ENCODE peak calls at places on chromosome 18, in five cellular contexts. Y is breast epithelium, A is spleen, H is lower leg skin, R is A549. L is an unnamed sample.

GRCh38 chr18:58863539-58864145 is 1.0 kb upstream of the ZNF532 start:
- DNase-seq in Y (no peak), A (peak), H (no peak), R (no peak), L (peak)

GRCh38 chr18:62498616-62499262 is 24.1 kb upstream of the ZCCHC2 start:
- DNase-seq in Y (no peak), A (no peak), H (no peak), R (no peak), L (no peak)

GRCh38 chr18:67142604-67143003 is 373.9 kb downstream of the DSEL start:
- DNase-seq in Y (no peak), A (no peak), H (no peak), R (no peak), L (no peak)

GRCh38 chr18:62452280-62452824 is 70.5 kb upstream of the ZCCHC2 start:
- DNase-seq in Y (no peak), A (no peak), H (no peak), R (peak), L (no peak)

GRCh38 chr18:57359433-57359832 is 7.1 kb downstream of the ST8SIA3 start:
- DNase-seq in Y (no peak), A (no peak), H (no peak), R (no peak), L (no peak)

GRCh38 chr18:23970161-23971153 is 44.1 kb upstream of the TTC39C start:
- DNase-seq in Y (no peak), A (no peak), H (no peak), R (no peak), L (no peak)

GRCh38 chr18:14092625-14093361 is 39.4 kb downstream of the ZNF519 start:
- DNase-seq in Y (no peak), A (no peak), H (no peak), R (no peak), L (no peak)

GRCh38 chr18:54316071-54316820 is 41.4 kb downstream of the STARD6 start:
- DNase-seq in Y (no peak), A (no peak), H (no peak), R (no peak), L (no peak)

GRCh38 chr18:79397288-79397829 is 1.6 kb downstream of the NFATC1 start:
- DNase-seq in Y (no peak), A (peak), H (no peak), R (no peak), L (no peak)

GRCh38 chr18:52499018-52499417 is 159.0 kb downstream of the DCC start:
- DNase-seq in Y (no peak), A (no peak), H (no peak), R (peak), L (no peak)

GRCh38 chr18:36511791-36512352 is 214.4 kb downstream of the FHOD3 start:
- DNase-seq in Y (no peak), A (no peak), H (no peak), R (no peak), L (no peak)

GRCh38 chr18:8232791-8233190 is 376.4 kb upstream of the RAB12 start:
- DNase-seq in Y (no peak), A (no peak), H (no peak), R (no peak), L (no peak)

GRCh38 chr18:51196811-51197660 is 445 bp downstream of the MEX3C start:
- DNase-seq in Y (peak), A (peak), H (peak), R (no peak), L (peak)

GRCh38 chr18:49974079-49974478 is 160.7 kb upstream of the ACAA2 start:
- DNase-seq in Y (no peak), A (no peak), H (no peak), R (no peak), L (no peak)

GRCh38 chr18:59700535-59700967 is 3.3 kb upstream of the CCBE1 start:
- DNase-seq in Y (no peak), A (no peak), H (no peak), R (no peak), L (peak)

GRCh38 chr18:72541871-72542690 is 2.1 kb downstream of the CBLN2 start:
- DNase-seq in Y (no peak), A (no peak), H (no peak), R (no peak), L (no peak)

GRCh38 chr18:55300469-55301195 is 287.4 kb downstream of the TCF4 start:
- DNase-seq in Y (no peak), A (no peak), H (no peak), R (no peak), L (no peak)

GRCh38 chr18:8946046-8946838 is 156.3 kb upstream of the NDUFV2 start:
- DNase-seq in Y (no peak), A (no peak), H (no peak), R (no peak), L (no peak)

GRCh38 chr18:59639821-59640220 is 57.4 kb downstream of the CCBE1 start:
- DNase-seq in Y (no peak), A (no peak), H (no peak), R (no peak), L (no peak)

GRCh38 chr18:67508146-67508545 is 8.4 kb downstream of the DSEL start:
- DNase-seq in Y (no peak), A (no peak), H (no peak), R (no peak), L (no peak)

GRCh38 chr18:23416283-23416682 is 36.8 kb upstream of the RIOK3 start:
- DNase-seq in Y (no peak), A (no peak), H (no peak), R (no peak), L (no peak)

GRCh38 chr18:62521588-62521987 is 1.2 kb upstream of the ZCCHC2 start:
- DNase-seq in Y (no peak), A (no peak), H (no peak), R (no peak), L (no peak)

GRCh38 chr18:39776766-39777165 is 2178.3 kb upstream of the PIK3C3 start:
- DNase-seq in Y (no peak), A (no peak), H (no peak), R (no peak), L (no peak)

GRCh38 chr18:36309436-36310391 is 12.2 kb downstream of the FHOD3 start:
- DNase-seq in Y (peak), A (no peak), H (no peak), R (peak), L (peak)

GRCh38 chr18:24404591-24404990 is 7.0 kb upstream of the OSBPL1A start:
- DNase-seq in Y (no peak), A (no peak), H (no peak), R (no peak), L (no peak)

GRCh38 chr18:59246796-59247195 is 26.5 kb downstream of the RAX start:
- DNase-seq in Y (no peak), A (no peak), H (no peak), R (no peak), L (no peak)

GRCh38 chr18:595571-595970 is 1.2 kb upstream of the CLUL1 start:
- DNase-seq in Y (no peak), A (no peak), H (no peak), R (no peak), L (no peak)

GRCh38 chr18:72675394-72675793 is 131.3 kb upstream of the CBLN2 start:
- DNase-seq in Y (no peak), A (no peak), H (no peak), R (no peak), L (no peak)

GRCh38 chr18:3924455-3924854 is 474.5 kb downstream of the TGIF1 start:
- DNase-seq in Y (no peak), A (no peak), H (no peak), R (no peak), L (peak)

GRCh38 chr18:4444306-4444705 is 10.8 kb downstream of the DLGAP1 start:
- DNase-seq in Y (no peak), A (no peak), H (no peak), R (no peak), L (no peak)

GRCh38 chr18:63949068-63949737 is at the start of gene HMSD:
- DNase-seq in Y (no peak), A (peak), H (peak), R (peak), L (peak)

GRCh38 chr18:77701977-77702376 is 452.3 kb downstream of the GALR1 start:
- DNase-seq in Y (no peak), A (no peak), H (no peak), R (no peak), L (no peak)

GRCh38 chr18:77705301-77705700 is 455.7 kb downstream of the GALR1 start:
- DNase-seq in Y (no peak), A (no peak), H (no peak), R (no peak), L (no peak)

GRCh38 chr18:77700051-77700450 is 450.4 kb downstream of the GALR1 start:
- DNase-seq in Y (no peak), A (no peak), H (no peak), R (no peak), L (no peak)

GRCh38 chr18:77702686-77703085 is 453.0 kb downstream of the GALR1 start:
- DNase-seq in Y (no peak), A (no peak), H (no peak), R (peak), L (no peak)
- TF ChIP-seq CTCF in Y (no peak), A (no peak), H (no peak), R (peak), L (peak)

GRCh38 chr18:12679183-12679786 is 21.4 kb upstream of the SPIRE1 start:
- DNase-seq in Y (no peak), A (peak), H (peak), R (no peak), L (peak)
- TF ChIP-seq POLR2A in Y (no peak), A (no peak), H (no peak), R (peak), L (peak)

DNA sequence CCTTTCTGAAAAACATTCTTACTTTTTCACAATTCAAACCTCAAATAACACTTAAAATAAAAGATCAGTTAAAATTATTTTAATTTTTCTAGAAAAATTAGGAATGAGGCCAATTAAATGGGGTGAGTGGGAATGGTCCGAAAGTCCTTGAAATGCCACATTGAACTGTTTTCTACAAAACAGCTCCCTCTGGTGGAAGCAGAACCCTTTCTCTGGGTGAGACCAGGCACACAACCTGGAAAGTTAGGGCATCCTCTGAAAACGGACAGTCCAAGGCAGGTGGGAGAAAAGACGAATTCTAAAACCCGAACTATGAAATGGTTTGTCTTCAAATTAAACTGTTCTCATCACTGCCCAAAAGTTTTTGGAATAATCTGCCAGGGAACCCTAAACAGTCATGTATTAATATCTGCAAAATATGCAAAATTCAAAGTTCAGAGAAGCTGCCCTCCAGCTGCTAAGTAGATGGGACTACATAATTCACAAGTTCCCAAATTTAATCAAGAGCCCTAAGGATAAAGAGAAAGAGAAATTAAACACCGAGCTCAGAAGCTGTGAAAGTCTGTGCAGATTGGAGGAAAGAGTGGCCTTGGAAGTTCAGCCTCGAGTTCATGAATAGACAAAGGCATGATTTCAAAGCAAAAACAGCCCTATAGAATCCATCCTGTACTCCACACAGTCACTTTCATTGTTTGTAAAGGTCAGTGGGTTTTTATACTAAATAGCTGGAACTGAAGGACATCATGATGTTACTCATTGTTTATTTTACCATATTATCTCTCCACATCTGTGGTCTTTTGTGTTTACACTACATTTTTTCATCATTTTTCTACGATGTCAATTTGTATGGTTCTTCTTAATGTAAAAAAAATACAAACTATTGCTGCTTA is 108.3 kb downstream of the PIEZO2 start:
- DNase-seq in Y (no peak), A (no peak), H (peak), R (peak), L (peak)
- TF ChIP-seq CTCF in Y (peak), A (peak), H (no peak), R (peak), L (peak)

GRCh38 chr18:68714707-68715496 is at the start of gene TMX3:
- DNase-seq in Y (peak), A (peak), H (peak), R (peak), L (peak)
- TF ChIP-seq POLR2A in Y (no peak), A (peak), H (no peak), R (peak), L (no peak)

DNA sequence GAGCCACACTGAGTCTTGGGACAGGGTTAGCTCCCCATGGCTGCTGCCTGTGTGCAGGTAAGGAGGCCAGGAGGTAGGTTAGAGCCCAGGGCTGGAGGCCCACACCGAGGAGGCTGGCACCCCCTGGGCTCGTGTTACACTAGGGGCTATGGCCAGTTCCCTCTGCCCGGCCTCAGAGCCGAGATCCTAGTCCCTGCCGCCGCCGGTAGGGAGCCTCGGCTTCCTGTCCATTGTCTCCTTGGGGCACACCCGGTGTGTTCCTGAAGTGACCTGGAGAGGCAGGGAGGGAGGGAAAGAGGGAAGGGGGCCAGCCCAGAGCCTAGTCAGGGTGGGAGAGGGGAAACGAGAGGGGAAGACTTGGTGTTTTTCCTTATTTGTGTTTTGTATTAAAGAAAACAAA is 170.5 kb downstream of the CTIF start:
- DNase-seq in Y (no peak), A (no peak), H (no peak), R (no peak), L (no peak)
- TF ChIP-seq CTCF in Y (no peak), A (no peak), H (no peak), R (no peak), L (no peak)

GRCh38 chr18:46010676-46011075 is 43.5 kb upstream of the EPG5 start:
- DNase-seq in Y (no peak), A (no peak), H (no peak), R (no peak), L (no peak)

GRCh38 chr18:46010050-46010449 is 42.9 kb upstream of the EPG5 start:
- DNase-seq in Y (no peak), A (no peak), H (no peak), R (no peak), L (no peak)

GRCh38 chr18:46013484-46014189 is 46.5 kb upstream of the EPG5 start:
- DNase-seq in Y (no peak), A (no peak), H (no peak), R (no peak), L (no peak)

GRCh38 chr18:46007165-46007564 is 40.0 kb upstream of the EPG5 start:
- DNase-seq in Y (no peak), A (no peak), H (no peak), R (no peak), L (no peak)

DNA sequence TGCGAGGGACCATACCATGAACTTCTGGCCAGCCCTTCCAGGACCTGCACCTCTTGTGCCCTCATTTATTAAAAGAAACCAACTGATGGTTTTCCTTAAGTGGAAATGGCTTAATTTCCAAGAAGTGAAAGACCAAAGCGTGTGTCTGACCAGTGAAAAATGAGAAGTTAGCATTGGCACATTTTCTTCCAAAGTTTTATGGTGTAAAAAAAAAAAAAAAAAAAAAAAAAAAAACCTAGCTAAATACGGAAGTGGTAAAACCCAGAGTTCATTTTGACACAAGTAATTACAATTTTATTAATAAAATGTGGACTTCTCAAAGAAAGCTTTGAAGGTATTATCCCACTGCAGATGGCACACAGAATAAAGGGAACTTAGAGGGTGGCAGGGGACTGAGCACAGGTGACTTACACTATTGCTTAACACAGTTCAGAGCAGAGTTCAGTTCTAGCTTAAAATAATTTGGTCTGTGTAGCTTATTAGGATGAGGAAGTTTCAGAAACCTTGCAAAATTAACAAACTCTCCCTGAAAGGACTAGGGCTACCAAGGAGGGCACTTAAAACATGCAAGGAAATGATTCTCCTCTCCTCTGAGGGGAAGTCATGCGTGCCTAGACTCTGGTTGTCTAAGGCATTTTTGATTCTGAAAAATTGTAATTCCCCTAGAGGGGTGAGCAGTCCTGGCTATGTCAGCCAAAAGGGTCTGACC is 42.2 kb upstream of the EPG5 start:
- DNase-seq in Y (no peak), A (no peak), H (no peak), R (no peak), L (no peak)
- TF ChIP-seq POLR2A in Y (no peak), A (no peak), H (no peak), R (no peak), L (no peak)

GRCh38 chr18:31206787-31207381 is 44.2 kb upstream of the DSC1 start:
- DNase-seq in Y (peak), A (no peak), H (peak), R (peak), L (peak)
- TF ChIP-seq CTCF in Y (peak), A (no peak), H (no peak), R (no peak), L (peak)

L was measured in adrenal gland.